ENCODE peak calls at places on chromosomes 16 and 17, in five cellular contexts. One of them, this sample, is unnamed.

GRCh38 chr17:41530062-41531048 is 2.2 kb upstream of the KRT19 start:
- DNase-seq in foreskin fibroblast: peak; percentile 86
- DNase-seq in lung: no peak
- DNase-seq in fibroblast of pulmonary artery: peak; percentile 85
- DNase-seq in stomach: peak; percentile 65
- DNase-seq in this sample: no peak

GRCh38 chr17:9178319-9178718 is 157.0 kb downstream of the NTN1 start:
- DNase-seq in fibroblast of pulmonary artery: no peak
- DNase-seq in lung: no peak
- DNase-seq in stomach: no peak
- DNase-seq in foreskin fibroblast: no peak
- DNase-seq in this sample: no peak

GRCh38 chr17:35373532-35373983 is at the start of gene SLFN11:
- DNase-seq in lung: peak; percentile 78
- DNase-seq in fibroblast of pulmonary artery: peak; percentile 93
- DNase-seq in stomach: peak; percentile 71
- DNase-seq in foreskin fibroblast: peak; percentile 88
- DNase-seq in this sample: peak; percentile 30

GRCh38 chr16:56634715-56635440 is 2.4 kb downstream of the MT1M start:
- DNase-seq in stomach: no peak
- DNase-seq in lung: no peak
- DNase-seq in foreskin fibroblast: no peak
- DNase-seq in fibroblast of pulmonary artery: no peak
- DNase-seq in this sample: no peak

GRCh38 chr17:75783069-75783783 is 1.4 kb upstream of the UNK start:
- DNase-seq in lung: no peak
- DNase-seq in stomach: no peak
- DNase-seq in fibroblast of pulmonary artery: peak; percentile 76
- DNase-seq in foreskin fibroblast: peak; percentile 75
- DNase-seq in this sample: peak; percentile 83

GRCh38 chr16:17386229-17386628 is 84.5 kb downstream of the XYLT1 start:
- DNase-seq in fibroblast of pulmonary artery: no peak
- DNase-seq in foreskin fibroblast: no peak
- DNase-seq in lung: no peak
- DNase-seq in stomach: no peak
- DNase-seq in this sample: no peak

GRCh38 chr17:17467720-17468119 is 9.1 kb upstream of the MED9 start:
- DNase-seq in foreskin fibroblast: peak; percentile 55
- DNase-seq in lung: no peak
- DNase-seq in stomach: no peak
- DNase-seq in fibroblast of pulmonary artery: no peak
- DNase-seq in this sample: no peak

GRCh38 chr17:38464251-38464722 is 36.0 kb downstream of the ARHGAP23 start:
- DNase-seq in lung: no peak
- DNase-seq in stomach: peak; percentile 50
- DNase-seq in foreskin fibroblast: peak; percentile 76
- DNase-seq in fibroblast of pulmonary artery: peak; percentile 47
- DNase-seq in this sample: no peak

GRCh38 chr17:1412185-1413110 is 12.4 kb upstream of the YWHAE start:
- DNase-seq in stomach: peak; percentile 33
- DNase-seq in fibroblast of pulmonary artery: peak; percentile 50
- DNase-seq in lung: peak; percentile 45
- DNase-seq in foreskin fibroblast: no peak
- DNase-seq in this sample: no peak

GRCh38 chr17:82200743-82201497 is 11.7 kb downstream of the CCDC57 start:
- DNase-seq in lung: no peak
- DNase-seq in foreskin fibroblast: no peak
- DNase-seq in stomach: no peak
- DNase-seq in fibroblast of pulmonary artery: no peak
- DNase-seq in this sample: no peak

GRCh38 chr17:77846531-77847085 is 111.9 kb upstream of the TNRC6C start:
- DNase-seq in lung: no peak
- DNase-seq in fibroblast of pulmonary artery: no peak
- DNase-seq in foreskin fibroblast: no peak
- DNase-seq in stomach: no peak
- DNase-seq in this sample: no peak

GRCh38 chr16:49456763-49457162 is 83.2 kb downstream of the C16orf78 start:
- DNase-seq in fibroblast of pulmonary artery: no peak
- DNase-seq in stomach: peak; percentile 18
- DNase-seq in foreskin fibroblast: no peak
- DNase-seq in lung: no peak
- DNase-seq in this sample: no peak

GRCh38 chr17:2111691-2112090 is 56.8 kb downstream of the HIC1 start:
- DNase-seq in lung: peak; percentile 63
- DNase-seq in fibroblast of pulmonary artery: peak; percentile 69
- DNase-seq in stomach: peak; percentile 34
- DNase-seq in foreskin fibroblast: no peak
- DNase-seq in this sample: no peak

GRCh38 chr16:6111390-6111789 is 1013.8 kb upstream of the EEF2KMT start:
- DNase-seq in fibroblast of pulmonary artery: no peak
- DNase-seq in stomach: no peak
- DNase-seq in lung: no peak
- DNase-seq in foreskin fibroblast: no peak
- DNase-seq in this sample: no peak

GRCh38 chr17:80795737-80796136 is 195.9 kb upstream of the CHMP6 start:
- DNase-seq in lung: peak; percentile 45
- DNase-seq in fibroblast of pulmonary artery: peak; percentile 42
- DNase-seq in stomach: no peak
- DNase-seq in foreskin fibroblast: no peak
- DNase-seq in this sample: no peak

GRCh38 chr16:986411-986810 is 4.8 kb downstream of the SOX8 start:
- DNase-seq in stomach: no peak
- DNase-seq in foreskin fibroblast: no peak
- DNase-seq in lung: no peak
- DNase-seq in fibroblast of pulmonary artery: no peak
- DNase-seq in this sample: no peak

GRCh38 chr16:83744521-83744981 is 63.2 kb upstream of the HSBP1 start:
- DNase-seq in stomach: no peak
- DNase-seq in lung: peak; percentile 38
- DNase-seq in foreskin fibroblast: peak; percentile 37
- DNase-seq in fibroblast of pulmonary artery: no peak
- DNase-seq in this sample: no peak

GRCh38 chr16:9186061-9186460 is 94.6 kb downstream of the HAPSTR1 start:
- DNase-seq in stomach: no peak
- DNase-seq in fibroblast of pulmonary artery: no peak
- DNase-seq in foreskin fibroblast: no peak
- DNase-seq in lung: no peak
- DNase-seq in this sample: no peak

GRCh38 chr17:74429604-74430384 is 2.1 kb upstream of the GPRC5C start:
- DNase-seq in fibroblast of pulmonary artery: peak; percentile 9
- DNase-seq in stomach: peak; percentile 74
- DNase-seq in foreskin fibroblast: no peak
- DNase-seq in lung: no peak
- DNase-seq in this sample: no peak

GRCh38 chr16:53912155-53912554 is 208.2 kb downstream of the FTO start:
- DNase-seq in stomach: no peak
- DNase-seq in foreskin fibroblast: no peak
- DNase-seq in fibroblast of pulmonary artery: no peak
- DNase-seq in lung: no peak
- DNase-seq in this sample: no peak

GRCh38 chr16:83717308-83717707 is 90.5 kb upstream of the HSBP1 start:
- DNase-seq in foreskin fibroblast: no peak
- DNase-seq in lung: no peak
- DNase-seq in stomach: no peak
- DNase-seq in fibroblast of pulmonary artery: no peak
- DNase-seq in this sample: no peak

GRCh38 chr16:67264866-67265265 is 14.5 kb upstream of the PLEKHG4 start:
- DNase-seq in stomach: no peak
- DNase-seq in lung: no peak
- DNase-seq in fibroblast of pulmonary artery: no peak
- DNase-seq in foreskin fibroblast: no peak
- DNase-seq in this sample: no peak

GRCh38 chr17:82020874-82021727 is 1.6 kb downstream of the CENPX start:
- DNase-seq in lung: peak; percentile 78
- DNase-seq in fibroblast of pulmonary artery: peak; percentile 83
- DNase-seq in stomach: peak; percentile 81
- DNase-seq in foreskin fibroblast: peak; percentile 90
- DNase-seq in this sample: no peak

GRCh38 chr17:80049986-80050385 is 13.5 kb downstream of the CCDC40 start:
- DNase-seq in fibroblast of pulmonary artery: no peak
- DNase-seq in foreskin fibroblast: no peak
- DNase-seq in lung: no peak
- DNase-seq in stomach: no peak
- DNase-seq in this sample: no peak

GRCh38 chr16:67774457-67774853 is 31.9 kb downstream of the RANBP10 start:
- DNase-seq in foreskin fibroblast: no peak
- DNase-seq in fibroblast of pulmonary artery: no peak
- DNase-seq in lung: no peak
- DNase-seq in stomach: no peak
- DNase-seq in this sample: no peak

GRCh38 chr17:63610854-63611253 is 10.2 kb downstream of the TACO1 start:
- DNase-seq in foreskin fibroblast: no peak
- DNase-seq in lung: no peak
- DNase-seq in stomach: no peak
- DNase-seq in fibroblast of pulmonary artery: no peak
- DNase-seq in this sample: no peak

GRCh38 chr16:75424096-75424762 is 9.1 kb downstream of the CFDP1 start:
- DNase-seq in lung: no peak
- DNase-seq in foreskin fibroblast: no peak
- DNase-seq in stomach: no peak
- DNase-seq in fibroblast of pulmonary artery: no peak
- DNase-seq in this sample: no peak

GRCh38 chr16:69087161-69087581 is 18.3 kb upstream of the HAS3 start:
- DNase-seq in foreskin fibroblast: no peak
- DNase-seq in fibroblast of pulmonary artery: peak; percentile 45
- DNase-seq in lung: peak; percentile 64
- DNase-seq in stomach: no peak
- DNase-seq in this sample: no peak

GRCh38 chr17:32627233-32628008 is 140.6 kb downstream of the CDK5R1 start:
- DNase-seq in fibroblast of pulmonary artery: peak; percentile 17
- DNase-seq in stomach: no peak
- DNase-seq in foreskin fibroblast: no peak
- DNase-seq in lung: no peak
- DNase-seq in this sample: no peak

GRCh38 chr16:1823821-1824220 is 2.8 kb downstream of the HAGH start:
- DNase-seq in fibroblast of pulmonary artery: peak; percentile 68
- DNase-seq in stomach: peak; percentile 55
- DNase-seq in lung: no peak
- DNase-seq in foreskin fibroblast: peak; percentile 92
- DNase-seq in this sample: no peak

GRCh38 chr17:76077582-76078110 is 1.3 kb upstream of the ZACN start:
- DNase-seq in foreskin fibroblast: no peak
- DNase-seq in lung: no peak
- DNase-seq in stomach: no peak
- DNase-seq in fibroblast of pulmonary artery: no peak
- DNase-seq in this sample: no peak

GRCh38 chr17:55746466-55746865 is 4.4 kb upstream of the PCTP start:
- DNase-seq in stomach: no peak
- DNase-seq in fibroblast of pulmonary artery: no peak
- DNase-seq in lung: no peak
- DNase-seq in foreskin fibroblast: no peak
- DNase-seq in this sample: no peak

GRCh38 chr17:39979865-39980401 is 674 bp upstream of the PSMD3 start:
- DNase-seq in fibroblast of pulmonary artery: no peak
- DNase-seq in foreskin fibroblast: peak; percentile 50
- DNase-seq in stomach: no peak
- DNase-seq in lung: no peak
- DNase-seq in this sample: no peak

DNA sequence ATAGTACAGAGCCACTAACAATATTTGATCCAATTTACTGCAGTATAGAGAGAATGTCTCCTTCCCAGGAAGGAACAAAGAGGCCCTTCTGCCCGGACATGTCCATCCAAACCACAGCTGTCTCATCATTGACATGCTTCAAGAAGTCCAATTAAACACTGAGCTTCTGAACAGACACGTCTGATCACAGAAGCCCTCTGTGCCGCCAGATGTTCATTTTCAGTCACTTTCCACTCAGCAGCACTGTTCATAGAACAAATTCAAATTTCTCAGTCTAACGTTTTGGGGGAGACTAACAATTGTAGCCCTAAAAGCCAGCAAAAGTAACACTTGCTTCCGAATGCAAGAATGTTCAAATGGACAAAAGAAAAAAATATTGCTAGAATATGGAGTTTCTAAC is 15.3 kb downstream of the ZC3H7A start:
- DNase-seq in stomach: no peak
- DNase-seq in fibroblast of pulmonary artery: no peak
- DNase-seq in foreskin fibroblast: no peak
- DNase-seq in lung: no peak
- DNase-seq in this sample: no peak
- H3K4me3 ChIP-seq in stomach: no peak overlapping the region
- H3K4me3 ChIP-seq in fibroblast of pulmonary artery: no peak overlapping the region
- H3K4me3 ChIP-seq in foreskin fibroblast: no peak overlapping the region
- H3K4me3 ChIP-seq in lung: no peak overlapping the region
- H3K4me3 ChIP-seq in this sample: peak overlapping the region; percentile 70

GRCh38 chr17:28366605-28367004 is 1.6 kb upstream of the SEBOX start:
- DNase-seq in lung: no peak
- DNase-seq in foreskin fibroblast: no peak
- DNase-seq in stomach: no peak
- DNase-seq in fibroblast of pulmonary artery: no peak
- DNase-seq in this sample: no peak
- TF ChIP-seq CTCF in lung: no peak
- TF ChIP-seq CTCF in foreskin fibroblast: no peak
- TF ChIP-seq CTCF in stomach: no peak
- TF ChIP-seq CTCF in fibroblast of pulmonary artery: peak; percentile 14
- TF ChIP-seq CTCF in this sample: peak; percentile 29

DNA sequence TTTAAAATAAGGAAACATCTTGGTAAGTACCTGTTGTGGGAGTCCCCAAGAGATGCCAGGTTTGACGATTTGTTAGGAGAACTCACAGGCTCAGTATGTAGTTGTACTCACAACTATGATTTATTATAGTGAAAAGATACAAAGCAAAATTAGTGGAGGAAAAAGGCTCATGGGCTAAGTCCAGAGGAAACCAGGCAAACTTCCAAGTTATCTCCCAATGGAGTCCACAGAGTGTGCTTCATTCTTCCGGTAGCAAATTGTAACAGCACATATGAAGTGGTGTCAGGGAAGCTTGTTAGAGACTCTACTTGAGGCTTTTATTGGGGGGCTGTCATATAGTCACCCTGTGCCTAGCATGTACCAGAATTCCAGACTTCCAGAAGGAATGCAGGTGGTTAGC is 2.3 kb downstream of the DDX19A start:
- DNase-seq in lung: no peak
- DNase-seq in stomach: no peak
- DNase-seq in foreskin fibroblast: no peak
- DNase-seq in fibroblast of pulmonary artery: peak; percentile 65
- DNase-seq in this sample: no peak
- H3K4me3 ChIP-seq in lung: no peak overlapping the region
- H3K4me3 ChIP-seq in stomach: no peak overlapping the region
- H3K4me3 ChIP-seq in foreskin fibroblast: no peak overlapping the region
- H3K4me3 ChIP-seq in fibroblast of pulmonary artery: no peak overlapping the region
- H3K4me3 ChIP-seq in this sample: no peak overlapping the region

GRCh38 chr17:66978514-66979061 is 14.1 kb downstream of the CACNG4 start:
- DNase-seq in fibroblast of pulmonary artery: peak; percentile 13
- DNase-seq in lung: no peak
- DNase-seq in foreskin fibroblast: no peak
- DNase-seq in stomach: no peak
- DNase-seq in this sample: no peak
- TF ChIP-seq CTCF in fibroblast of pulmonary artery: no peak
- TF ChIP-seq CTCF in lung: no peak
- TF ChIP-seq CTCF in foreskin fibroblast: no peak
- TF ChIP-seq CTCF in stomach: no peak
- TF ChIP-seq CTCF in this sample: no peak

This sample was measured in GM12864.